ENCODE peak calls at places on chromosomes 2 and 18, in four cellular contexts. One of them, this sample, is unnamed.
A peak's percentile ranks its signal among the peaks of the same experiment; 100 is the strongest.

GRCh38 chr18:8841781-8842485 is 136.6 kb downstream of the MTCL1 start:
- DNase-seq in astrocyte: peak; percentile 84
- DNase-seq in AG04449: no peak
- DNase-seq in DND-41: no peak
- DNase-seq in this sample: no peak

GRCh38 chr2:85308951-85309555 is 18.7 kb downstream of the TGOLN2 start:
- DNase-seq in astrocyte: peak; percentile 56
- DNase-seq in AG04449: no peak
- DNase-seq in DND-41: no peak
- DNase-seq in this sample: no peak

GRCh38 chr18:25291150-25291549 is 60.8 kb downstream of the ZNF521 start:
- DNase-seq in astrocyte: no peak
- DNase-seq in AG04449: no peak
- DNase-seq in DND-41: no peak
- DNase-seq in this sample: no peak

GRCh38 chr2:51084750-51085149 is 52.8 kb upstream of the NRXN1 start:
- DNase-seq in astrocyte: no peak
- DNase-seq in AG04449: no peak
- DNase-seq in DND-41: no peak
- DNase-seq in this sample: no peak

GRCh38 chr2:117770696-117771095 is 43.8 kb upstream of the DDX18 start:
- DNase-seq in astrocyte: no peak
- DNase-seq in AG04449: no peak
- DNase-seq in DND-41: no peak
- DNase-seq in this sample: no peak

GRCh38 chr2:239466755-239467271 is 66.0 kb upstream of the HDAC4 start:
- DNase-seq in astrocyte: no peak
- DNase-seq in AG04449: no peak
- DNase-seq in DND-41: no peak
- DNase-seq in this sample: no peak

GRCh38 chr2:209005371-209005770 is 418.5 kb upstream of the MAP2 start:
- DNase-seq in astrocyte: no peak
- DNase-seq in AG04449: no peak
- DNase-seq in DND-41: no peak
- DNase-seq in this sample: no peak

GRCh38 chr18:48926420-48926857 is 24.3 kb downstream of the SMAD7 start:
- DNase-seq in astrocyte: no peak
- DNase-seq in AG04449: no peak
- DNase-seq in DND-41: no peak
- DNase-seq in this sample: no peak

GRCh38 chr2:155895016-155895415 is 437.5 kb downstream of the NR4A2 start:
- DNase-seq in astrocyte: peak; percentile 36
- DNase-seq in AG04449: no peak
- DNase-seq in DND-41: no peak
- DNase-seq in this sample: no peak

GRCh38 chr2:197596751-197597150 is 78.6 kb downstream of the RFTN2 start:
- DNase-seq in astrocyte: no peak
- DNase-seq in AG04449: no peak
- DNase-seq in DND-41: no peak
- DNase-seq in this sample: no peak

GRCh38 chr2:101782427-101782792 is 84.9 kb downstream of the MAP4K4 start:
- DNase-seq in astrocyte: no peak
- DNase-seq in AG04449: no peak
- DNase-seq in DND-41: no peak
- DNase-seq in this sample: no peak

GRCh38 chr2:68974946-68975665 is 670 bp downstream of the GKN1 start:
- DNase-seq in astrocyte: peak; percentile 10
- DNase-seq in AG04449: no peak
- DNase-seq in DND-41: no peak
- DNase-seq in this sample: no peak

GRCh38 chr2:42545714-42546390 is 22.6 kb upstream of the MTA3 start:
- DNase-seq in astrocyte: no peak
- DNase-seq in AG04449: no peak
- DNase-seq in DND-41: no peak
- DNase-seq in this sample: no peak

GRCh38 chr2:100321881-100322820 is at the start of gene LONRF2:
- DNase-seq in astrocyte: peak; percentile 27
- DNase-seq in AG04449: no peak
- DNase-seq in DND-41: no peak
- DNase-seq in this sample: no peak

GRCh38 chr2:219570194-219570923 is 980 bp downstream of the OBSL1 start:
- DNase-seq in astrocyte: peak; percentile 8
- DNase-seq in AG04449: no peak
- DNase-seq in DND-41: no peak
- DNase-seq in this sample: no peak

GRCh38 chr2:129642526-129643043 is 336.9 kb upstream of the RAB6C start:
- DNase-seq in astrocyte: no peak
- DNase-seq in AG04449: no peak
- DNase-seq in DND-41: no peak
- DNase-seq in this sample: no peak

GRCh38 chr2:152466041-152466440 is 131.1 kb downstream of the FMNL2 start:
- DNase-seq in astrocyte: peak; percentile 56
- DNase-seq in AG04449: no peak
- DNase-seq in DND-41: no peak
- DNase-seq in this sample: no peak

GRCh38 chr2:17303054-17303453 is 215.2 kb downstream of the RAD51AP2 start:
- DNase-seq in astrocyte: peak; percentile 87
- DNase-seq in AG04449: peak; percentile 47
- DNase-seq in DND-41: no peak
- DNase-seq in this sample: no peak

GRCh38 chr2:12719400-12720104 is 2.8 kb downstream of the TRIB2 start:
- DNase-seq in astrocyte: peak; percentile 62
- DNase-seq in AG04449: no peak
- DNase-seq in DND-41: no peak
- DNase-seq in this sample: no peak

GRCh38 chr2:96251721-96252292 is 14.0 kb downstream of the TMEM127 start:
- DNase-seq in astrocyte: peak; percentile 97
- DNase-seq in AG04449: peak; percentile 74
- DNase-seq in DND-41: no peak
- DNase-seq in this sample: no peak

GRCh38 chr2:239806276-239806675 is 218.9 kb downstream of the NDUFA10 start:
- DNase-seq in astrocyte: no peak
- DNase-seq in AG04449: no peak
- DNase-seq in DND-41: peak; percentile 4
- DNase-seq in this sample: no peak

GRCh38 chr2:1990724-1991123 is 246.4 kb upstream of the PXDN start:
- DNase-seq in astrocyte: peak; percentile 38
- DNase-seq in AG04449: no peak
- DNase-seq in DND-41: no peak
- DNase-seq in this sample: no peak
- H3K4me3 ChIP-seq in astrocyte: no peak overlapping the region
- H3K4me3 ChIP-seq in AG04449: no peak overlapping the region
- H3K4me3 ChIP-seq in DND-41: no peak overlapping the region
- H3K4me3 ChIP-seq in this sample: no peak overlapping the region

DNA sequence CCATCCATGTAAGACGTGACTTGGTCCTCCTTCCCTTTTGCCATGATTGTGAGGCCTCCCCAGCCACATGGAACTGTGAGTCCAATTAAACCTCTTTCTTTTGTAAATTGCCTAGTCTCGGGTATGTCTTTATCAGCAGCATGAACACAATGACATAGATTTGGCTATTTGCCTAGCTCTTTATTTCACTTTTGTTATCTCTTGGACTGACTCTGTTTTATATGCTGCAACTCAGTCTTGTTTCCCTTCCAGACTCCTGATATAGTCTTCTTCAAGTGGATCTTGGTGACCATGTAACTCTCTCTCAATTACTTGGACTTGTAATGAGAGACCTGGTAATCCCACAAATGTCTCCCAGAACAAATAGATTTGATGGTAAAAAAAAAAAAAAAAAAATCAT is 627.6 kb downstream of the CCDC85A start:
- DNase-seq in astrocyte: no peak
- DNase-seq in AG04449: no peak
- DNase-seq in DND-41: no peak
- DNase-seq in this sample: no peak
- TF ChIP-seq CTCF in astrocyte: no peak
- TF ChIP-seq CTCF in AG04449: no peak
- TF ChIP-seq CTCF in DND-41: no peak
- TF ChIP-seq CTCF in this sample: no peak

GRCh38 chr18:23357992-23358594 is 95.0 kb upstream of the RIOK3 start:
- DNase-seq in astrocyte: no peak
- DNase-seq in AG04449: no peak
- DNase-seq in DND-41: no peak
- DNase-seq in this sample: no peak
- H3K4me3 ChIP-seq in astrocyte: no peak overlapping the region
- H3K4me3 ChIP-seq in AG04449: no peak overlapping the region
- H3K4me3 ChIP-seq in DND-41: no peak overlapping the region
- H3K4me3 ChIP-seq in this sample: no peak overlapping the region

GRCh38 chr18:3321133-3321812 is 59.3 kb downstream of the MYL12B start:
- DNase-seq in astrocyte: peak; percentile 96
- DNase-seq in AG04449: peak; percentile 21
- DNase-seq in DND-41: no peak
- DNase-seq in this sample: no peak
- TF ChIP-seq CTCF in astrocyte: no peak
- TF ChIP-seq CTCF in AG04449: no peak
- TF ChIP-seq CTCF in DND-41: no peak
- TF ChIP-seq CTCF in this sample: no peak

DNA sequence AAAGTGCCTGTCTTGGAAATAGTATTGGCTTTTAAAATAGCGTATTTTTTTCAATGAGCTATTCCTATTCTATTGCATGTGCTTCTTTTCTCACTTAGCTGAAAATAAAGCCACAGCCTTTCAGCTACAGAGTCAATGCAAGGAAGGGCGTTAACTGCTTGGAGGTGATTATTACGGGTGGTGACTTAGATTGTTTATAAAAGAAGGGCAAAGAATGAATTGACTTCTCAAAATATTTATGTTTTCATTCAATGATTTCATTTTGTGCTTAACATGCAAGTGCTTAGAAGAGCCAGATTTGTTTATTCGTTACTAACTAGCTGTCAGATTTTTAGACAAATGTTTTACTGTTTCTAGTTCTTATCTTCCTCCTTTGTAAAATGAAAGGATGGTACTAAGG is 2.8 kb upstream of the CHN1 start:
- DNase-seq in astrocyte: no peak
- DNase-seq in AG04449: no peak
- DNase-seq in DND-41: no peak
- DNase-seq in this sample: no peak
- H3K4me3 ChIP-seq in astrocyte: no peak overlapping the region
- H3K4me3 ChIP-seq in AG04449: no peak overlapping the region
- H3K4me3 ChIP-seq in DND-41: no peak overlapping the region
- H3K4me3 ChIP-seq in this sample: no peak overlapping the region

GRCh38 chr2:3192920-3193319 is 184.7 kb downstream of the EIPR1 start:
- DNase-seq in astrocyte: no peak
- DNase-seq in AG04449: no peak
- DNase-seq in DND-41: no peak
- DNase-seq in this sample: no peak
- TF ChIP-seq CTCF in astrocyte: no peak
- TF ChIP-seq CTCF in AG04449: no peak
- TF ChIP-seq CTCF in DND-41: no peak
- TF ChIP-seq CTCF in this sample: no peak